ENCODE peak calls at places on chromosomes 7 and 10, in eight cellular contexts. I is colonic mucosa, Q is mammary epithelial cell, R is H9, G is dorsolateral prefrontal cortex, U is astrocyte, K is pancreas, Y is adipocyte. C is an unnamed sample. For H3K27me3, the result is how much of the 10 kb centered on the place peaks cover.

GRCh38 chr7:5699467-5699866 is 82.0 kb downstream of the RNF216 start:
- DNase-seq in U (no peak), Y (no peak), Q (no peak), R (no peak), I (no peak), G (no peak), K (no peak), C (no peak)

GRCh38 chr10:101446071-101446470 is 92.1 kb downstream of the BTRC start:
- DNase-seq in R (no peak), G (no peak), U (no peak), K (no peak), Q (no peak), I (no peak), Y (no peak), C (no peak)

GRCh38 chr10:101444058-101444457 is 90.1 kb downstream of the BTRC start:
- DNase-seq in I (no peak), R (no peak), Y (peak), K (no peak), U (no peak), Q (no peak), G (no peak), C (no peak)

GRCh38 chr10:12073526-12073925 is 4.8 kb downstream of the DHTKD1 start:
- DNase-seq in U (no peak), R (no peak), K (no peak), G (no peak), Q (no peak), I (no peak), Y (no peak), C (no peak)

GRCh38 chr7:121020652-121021051 is 32.1 kb downstream of the CPED1 start:
- DNase-seq in R (no peak), Y (peak), G (no peak), U (peak), K (no peak), Q (peak), I (no peak), C (no peak)

GRCh38 chr10:30617070-30617469 is 12.5 kb downstream of the LYZL2 start:
- DNase-seq in G (no peak), Y (no peak), I (no peak), U (no peak), K (no peak), Q (no peak), R (no peak), C (no peak)

GRCh38 chr10:77392236-77392721 is 245.3 kb downstream of the KCNMA1 start:
- DNase-seq in G (no peak), K (no peak), U (peak), R (no peak), Q (no peak), I (no peak), Y (peak), C (no peak)

GRCh38 chr7:81769891-81770818 is at the start of gene HGF:
- DNase-seq in U (peak), Q (no peak), I (peak), R (peak), K (peak), G (peak), Y (peak), C (peak)

GRCh38 chr10:16639457-16639856 is 117.8 kb upstream of the C1QL3 start:
- DNase-seq in U (no peak), K (no peak), G (no peak), I (no peak), R (no peak), Y (no peak), Q (no peak), C (no peak)

GRCh38 chr10:32377458-32378370 is 30.8 kb upstream of the EPC1 start:
- DNase-seq in I (no peak), K (peak), R (no peak), Y (peak), Q (peak), G (no peak), U (peak), C (peak)

GRCh38 chr10:125448596-125448995 is 234.4 kb downstream of the TEX36 start:
- DNase-seq in R (peak), I (peak), Q (peak), K (peak), Y (no peak), U (no peak), G (no peak), C (peak)

GRCh38 chr7:23246540-23246939 is at the start of gene GPNMB:
- DNase-seq in Q (peak), G (no peak), R (no peak), I (peak), U (peak), K (no peak), Y (peak), C (peak)

GRCh38 chr7:134513169-134513752 is 14.1 kb upstream of the AKR1B10 start:
- DNase-seq in K (peak), U (no peak), Q (peak), Y (peak), G (no peak), R (peak), I (peak), C (peak)

GRCh38 chr10:25828475-25828874 is 105.6 kb upstream of the MYO3A start:
- DNase-seq in K (no peak), I (no peak), U (no peak), G (no peak), R (no peak), Q (no peak), Y (no peak), C (no peak)

GRCh38 chr10:113064039-113064438 is 114.0 kb downstream of the TCF7L2 start:
- DNase-seq in K (no peak), G (no peak), U (no peak), R (no peak), Y (no peak), Q (no peak), I (no peak), C (no peak)

GRCh38 chr7:41272664-41273063 is 430.2 kb downstream of the INHBA start:
- DNase-seq in I (no peak), R (no peak), Y (no peak), U (no peak), Q (no peak), K (no peak), G (no peak), C (no peak)

GRCh38 chr10:48306870-48307531 is 524 bp downstream of the MAPK8 start:
- DNase-seq in I (peak), K (peak), Q (peak), R (no peak), G (no peak), Y (peak), U (peak), C (peak)

GRCh38 chr7:68720722-68721121 is 877.6 kb upstream of the AUTS2 start:
- DNase-seq in U (peak), G (no peak), R (no peak), I (no peak), Q (no peak), K (no peak), Y (no peak), C (no peak)

GRCh38 chr7:246451-246850 is 43.5 kb upstream of the FOXL3 start:
- DNase-seq in R (no peak), I (no peak), Q (no peak), G (no peak), U (no peak), Y (no peak), K (no peak), C (no peak)

GRCh38 chr10:110444009-110444347 is 53.7 kb upstream of the DUSP5 start:
- DNase-seq in Y (no peak), R (no peak), K (no peak), Q (no peak), U (no peak), G (no peak), I (no peak), C (peak)

GRCh38 chr10:91146146-91146545 is 74.3 kb upstream of the PCGF5 start:
- DNase-seq in I (no peak), Q (no peak), K (no peak), Y (no peak), U (no peak), R (no peak), G (no peak), C (no peak)

GRCh38 chr10:84397735-84398144 is 69.4 kb downstream of the CCSER2 start:
- DNase-seq in R (no peak), K (no peak), Y (no peak), G (no peak), Q (peak), U (no peak), I (no peak), C (no peak)

GRCh38 chr7:136179829-136180721 is 202.9 kb upstream of the MTPN start:
- DNase-seq in R (no peak), I (no peak), Y (no peak), G (no peak), U (no peak), K (no peak), Q (no peak), C (peak)

GRCh38 chr7:133564484-133564883 is 311.6 kb downstream of the EXOC4 start:
- DNase-seq in U (no peak), Q (no peak), R (no peak), G (no peak), I (no peak), K (no peak), Y (no peak), C (no peak)

GRCh38 chr10:36759111-36759805 is 366.1 kb upstream of the ANKRD30A start:
- DNase-seq in G (no peak), R (no peak), K (no peak), Y (peak), U (peak), I (no peak), Q (peak), C (no peak)

GRCh38 chr7:155466814-155467675 is 9.1 kb downstream of the EN2 start:
- DNase-seq in U (no peak), G (no peak), Y (no peak), Q (no peak), I (no peak), R (peak), K (no peak), C (peak)

GRCh38 chr7:17274551-17275245 is 23.8 kb upstream of the AHR start:
- DNase-seq in Q (peak), Y (no peak), K (no peak), U (peak), R (no peak), I (no peak), G (no peak), C (no peak)

GRCh38 chr10:45580371-45580770 is 92.2 kb downstream of the ZFAND4 start:
- DNase-seq in K (no peak), Q (no peak), R (no peak), Y (no peak), I (no peak), G (no peak), U (no peak), C (no peak)

GRCh38 chr7:106289848-106290247 is 5.1 kb upstream of the NAMPT start:
- DNase-seq in K (no peak), U (peak), G (no peak), I (no peak), Q (no peak), R (no peak), Y (peak), C (no peak)

GRCh38 chr7:43872401-43873165 is 3.3 kb upstream of the MRPS24 start:
- DNase-seq in K (no peak), Q (peak), R (no peak), I (peak), Y (peak), G (peak), U (peak), C (peak)

GRCh38 chr7:32115831-32116230 is 45.6 kb upstream of the PDE1C start:
- DNase-seq in G (no peak), K (no peak), I (no peak), U (peak), Q (peak), Y (peak), R (no peak), C (no peak)

GRCh38 chr7:83486957-83487356 is 162.0 kb downstream of the SEMA3E start:
- DNase-seq in I (no peak), R (no peak), K (no peak), U (peak), Q (peak), Y (no peak), G (no peak), C (no peak)

GRCh38 chr10:102648889-102649752 is 4.8 kb downstream of the TRIM8 start:
- DNase-seq in G (peak), U (no peak), K (no peak), Y (no peak), R (no peak), Q (no peak), I (no peak), C (peak)

GRCh38 chr10:43200538-43201390 is 62.5 kb downstream of the CSGALNACT2 start:
- DNase-seq in Q (no peak), K (no peak), Y (no peak), G (no peak), I (peak), U (no peak), R (no peak), C (peak)

GRCh38 chr10:80324086-80324485 is 32.5 kb downstream of the DYDC1 start:
- DNase-seq in K (no peak), U (peak), I (no peak), G (no peak), Q (peak), R (no peak), Y (no peak), C (no peak)

GRCh38 chr10:644076-644942 is 45.2 kb downstream of the DIP2C start:
- DNase-seq in G (no peak), Y (no peak), U (no peak), K (no peak), Q (no peak), I (no peak), R (peak), C (no peak)

GRCh38 chr7:124328774-124329173 is 295.9 kb upstream of the TMEM229A start:
- DNase-seq in G (no peak), I (no peak), Y (no peak), Q (no peak), K (no peak), R (no peak), U (no peak), C (no peak)

GRCh38 chr7:27202741-27203134 is 2.8 kb upstream of the HOXA13 start:
- DNase-seq in K (no peak), U (no peak), Y (no peak), R (no peak), Q (no peak), I (peak), G (no peak), C (no peak)
- H3K27me3 ChIP-seq in K (under half), U (half or more), Y (half or more), R (half or more), Q (half or more), I (under half), G (half or more), C (half or more)

GRCh38 chr7:142795339-142795863 is 24.6 kb downstream of the PRSS2 start:
- DNase-seq in G (no peak), I (no peak), Q (no peak), R (peak), K (no peak), Y (no peak), U (no peak), C (no peak)
- H3K27me3 ChIP-seq in G (under half), I (under half), Q (under half), R (under half), K (under half), Y (half or more), U (under half), C (half or more)

GRCh38 chr10:133237241-133238065 is at the start of gene VENTX:
- DNase-seq in K (no peak), R (peak), Q (no peak), U (no peak), Y (peak), I (no peak), G (no peak), C (no peak)

GRCh38 chr10:133235891-133236321 is 1.7 kb upstream of the VENTX start:
- DNase-seq in U (no peak), Y (no peak), I (no peak), R (no peak), K (no peak), Q (no peak), G (no peak), C (no peak)

GRCh38 chr10:133239990-133240389 is 2.3 kb downstream of the VENTX start:
- DNase-seq in G (no peak), Q (no peak), R (no peak), U (no peak), I (no peak), K (no peak), Y (no peak), C (no peak)

GRCh38 chr10:133236411-133237240 is 1.0 kb upstream of the VENTX start:
- DNase-seq in Y (peak), I (no peak), R (no peak), U (no peak), Q (no peak), K (no peak), G (no peak), C (no peak)

GRCh38 chr10:133238066-133238804 is 580 bp downstream of the VENTX start:
- DNase-seq in K (no peak), Y (no peak), G (no peak), Q (no peak), U (no peak), R (no peak), I (no peak), C (no peak)
- H3K27me3 ChIP-seq in K (under half), Y (under half), G (half or more), Q (under half), U (under half), R (under half), I (under half), C (half or more)

GRCh38 chr7:157811946-157812345 is 475.1 kb downstream of the DNAJB6 start:
- DNase-seq in I (no peak), Q (no peak), R (no peak), Y (no peak), G (no peak), U (no peak), K (no peak), C (no peak)
- H3K27me3 ChIP-seq in I (under half), Q (under half), R (under half), Y (under half), G (under half), U (under half), K (under half), C (under half)

DNA sequence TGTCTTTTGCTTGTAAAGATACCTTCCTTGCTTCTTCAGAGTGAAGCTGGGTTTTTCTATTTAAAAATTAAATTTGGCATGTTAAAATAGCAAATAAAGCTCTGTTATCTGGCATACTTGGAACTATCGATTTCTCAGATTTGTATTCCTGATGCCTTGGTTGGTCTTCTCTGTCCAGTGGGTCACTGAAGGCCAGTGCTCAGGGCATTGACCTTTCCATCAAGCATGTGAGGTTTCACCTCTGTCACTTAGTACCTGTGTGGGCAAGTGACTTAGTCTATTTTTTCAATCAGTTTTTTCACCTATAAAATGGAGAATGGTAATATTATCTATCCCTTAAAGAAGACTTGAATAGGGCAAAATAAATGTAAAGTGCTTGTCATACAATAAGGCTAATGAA is 311.3 kb downstream of the BICC1 start:
- DNase-seq in R (no peak), Y (no peak), I (no peak), Q (no peak), U (no peak), G (no peak), K (no peak), C (no peak)
- H3K27me3 ChIP-seq in R (under half), Y (under half), I (under half), Q (under half), U (under half), G (under half), K (under half), C (under half)

C was measured in SK-N-SH.